ENCODE peak calls at places on chromosomes 12 and 14, in five cellular contexts. M is AG20443; J is activated CD4-positive, alpha-beta T cell treated with anti-CD3 and anti-CD28 coated beads, Interleukin-2, amount 50 U/mL, for 24 hours; T is HFF-Myc; Y is HEK293T. G is an unnamed sample.

GRCh38 chr12:90622431-90622830 is 332.5 kb downstream of the CCER1 start:
- DNase-seq in J (no peak), T (no peak), M (no peak), Y (no peak), G (no peak)

GRCh38 chr14:100406505-100407131 is 83.5 kb downstream of the SLC25A47 start:
- DNase-seq in T (peak), Y (no peak), M (peak), J (no peak), G (no peak)

GRCh38 chr12:46473634-46474201 is 101.1 kb upstream of the SLC38A2 start:
- DNase-seq in J (no peak), M (peak), Y (no peak), T (peak), G (peak)

GRCh38 chr12:120851444-120851843 is 52.7 kb downstream of the SPPL3 start:
- DNase-seq in M (no peak), Y (no peak), J (no peak), T (no peak), G (no peak)

GRCh38 chr12:60494249-60494648 is 898.4 kb downstream of the SLC16A7 start:
- DNase-seq in M (peak), T (peak), J (no peak), Y (peak), G (peak)

GRCh38 chr14:69538766-69539165 is 35.9 kb downstream of the CCDC177 start:
- DNase-seq in J (no peak), M (no peak), T (no peak), Y (no peak), G (no peak)

GRCh38 chr12:48165089-48166031 is 8.0 kb upstream of the ASB8 start:
- DNase-seq in M (peak), Y (peak), T (peak), J (peak), G (no peak)

GRCh38 chr12:83514372-83514771 is 827.7 kb downstream of the TMTC2 start:
- DNase-seq in Y (no peak), J (no peak), M (no peak), T (peak), G (no peak)

GRCh38 chr14:104784846-104785707 is 10.5 kb downstream of the AKT1 start:
- DNase-seq in Y (no peak), T (no peak), M (no peak), J (no peak), G (no peak)

GRCh38 chr14:90903101-90903500 is 86.9 kb upstream of the TTC7B start:
- DNase-seq in T (peak), Y (peak), J (peak), M (peak), G (peak)

GRCh38 chr12:108799528-108800243 is 57.7 kb downstream of the SSH1 start:
- DNase-seq in M (no peak), J (no peak), Y (no peak), T (no peak), G (no peak)

GRCh38 chr12:14417717-14418116 is 52.2 kb downstream of the ATF7IP start:
- DNase-seq in M (peak), T (peak), Y (peak), J (peak), G (no peak)

GRCh38 chr12:56237552-56237951 is 7.7 kb downstream of the SLC39A5 start:
- DNase-seq in T (no peak), Y (no peak), M (no peak), J (no peak), G (no peak)

GRCh38 chr14:93329965-93330608 is 2.7 kb downstream of the BTBD7 start:
- DNase-seq in Y (no peak), J (no peak), M (no peak), T (no peak), G (no peak)

GRCh38 chr14:85516239-85517112 is 13.5 kb upstream of the FLRT2 start:
- DNase-seq in J (no peak), M (peak), Y (no peak), T (peak), G (peak)

GRCh38 chr12:49296836-49297694 is 2.1 kb downstream of the PRPH start:
- DNase-seq in M (peak), Y (peak), T (no peak), J (no peak), G (no peak)

GRCh38 chr14:99918781-99919180 is 125.6 kb downstream of the EML1 start:
- DNase-seq in M (no peak), Y (no peak), J (no peak), T (no peak), G (no peak)

GRCh38 chr12:14410177-14410576 is 44.7 kb downstream of the ATF7IP start:
- DNase-seq in J (no peak), M (no peak), T (no peak), Y (no peak), G (no peak)

GRCh38 chr14:99609245-99610117 is 5.5 kb upstream of the CCDC85C start:
- DNase-seq in T (no peak), J (no peak), M (peak), Y (no peak), G (no peak)

GRCh38 chr14:33711761-33712160 is 239.1 kb downstream of the EGLN3 start:
- DNase-seq in J (no peak), M (no peak), T (no peak), Y (no peak), G (no peak)

GRCh38 chr12:6627598-6627997 is 8.2 kb downstream of the LPAR5 start:
- DNase-seq in T (no peak), Y (peak), M (no peak), J (no peak), G (no peak)

GRCh38 chr14:103110681-103111296 is 12.5 kb upstream of the TNFAIP2 start:
- DNase-seq in Y (no peak), J (no peak), M (peak), T (no peak), G (no peak)

GRCh38 chr14:99481745-99482099 is 513 bp downstream of the CCNK start:
- DNase-seq in T (no peak), M (peak), Y (no peak), J (no peak), G (no peak)

GRCh38 chr12:48280572-48280971 is 70.1 kb downstream of the ZNF641 start:
- DNase-seq in T (no peak), Y (no peak), M (no peak), J (no peak), G (no peak)

GRCh38 chr12:52871291-52871961 is 22.6 kb upstream of the KRT78 start:
- DNase-seq in M (peak), J (no peak), Y (no peak), T (no peak), G (peak)

GRCh38 chr12:12079291-12079690 is 8.6 kb downstream of the BCL2L14 start:
- DNase-seq in J (no peak), T (no peak), Y (no peak), M (peak), G (no peak)

GRCh38 chr12:93552427-93552826 is 20.0 kb upstream of the SOCS2 start:
- DNase-seq in J (no peak), M (no peak), Y (no peak), T (no peak), G (no peak)

GRCh38 chr12:122421815-122422737 is at the start of gene CLIP1:
- DNase-seq in J (no peak), T (no peak), M (peak), Y (peak), G (no peak)

GRCh38 chr14:90053044-90053443 is 8.8 kb upstream of the KCNK13 start:
- DNase-seq in T (no peak), Y (no peak), M (peak), J (no peak), G (no peak)

GRCh38 chr14:23573384-23573783 is 5.2 kb downstream of the JPH4 start:
- DNase-seq in Y (no peak), M (no peak), T (no peak), J (no peak), G (no peak)

GRCh38 chr12:46567667-46568066 is 195.1 kb upstream of the SLC38A2 start:
- DNase-seq in T (no peak), J (no peak), Y (no peak), M (no peak), G (no peak)

GRCh38 chr12:9039397-9039977 is 50.1 kb downstream of the KLRG1 start:
- DNase-seq in T (peak), Y (peak), J (no peak), M (peak), G (no peak)

GRCh38 chr12:123050331-123050809 is 69.9 kb downstream of the ARL6IP4 start:
- DNase-seq in T (no peak), M (peak), J (no peak), Y (no peak), G (no peak)

GRCh38 chr12:70393787-70394519 is 27.9 kb downstream of the KCNMB4 start:
- DNase-seq in T (no peak), J (no peak), Y (no peak), M (peak), G (peak)

GRCh38 chr12:120216742-120217595 is 16.1 kb upstream of the RPLP0 start:
- DNase-seq in J (no peak), M (no peak), T (no peak), Y (no peak), G (no peak)

GRCh38 chr12:6201199-6201608 is 1.0 kb downstream of the CD9 start:
- DNase-seq in J (no peak), Y (no peak), T (no peak), M (no peak), G (no peak)

GRCh38 chr14:73462078-73462715 is 3.9 kb upstream of the NUMB start:
- DNase-seq in J (no peak), M (no peak), T (no peak), Y (no peak), G (no peak)